ENCODE peak calls at places on chromosome 3, in seven cellular contexts. N, D, U, F, M, I and V are unnamed samples. For H3K4me1, the result is how much of the 10 kb centered on the place peaks cover.

GRCh38 chr3:78737988-78738387 is 1029.8 kb downstream of the ROBO1 start:
- DNase-seq in N (no peak), D (no peak), U (no peak), F (no peak), M (no peak), I (no peak), V (no peak)

GRCh38 chr3:67655364-67656121 is 1.1 kb upstream of the SUCLG2 start:
- DNase-seq in N (peak), D (no peak), U (peak), F (no peak), M (no peak), I (no peak), V (peak)

GRCh38 chr3:100419406-100419805 is 18.1 kb downstream of the LNP1 start:
- DNase-seq in N (no peak), D (no peak), U (no peak), F (no peak), M (no peak), I (no peak), V (no peak)

GRCh38 chr3:111745786-111746185 is 113.3 kb upstream of the PHLDB2 start:
- DNase-seq in N (no peak), D (no peak), U (no peak), F (no peak), M (no peak), I (no peak), V (no peak)

GRCh38 chr3:104598848-104599501 is 767.7 kb upstream of the ALCAM start:
- DNase-seq in N (no peak), D (no peak), U (no peak), F (no peak), M (no peak), I (no peak), V (no peak)

GRCh38 chr3:60578936-60579335 is 672.3 kb downstream of the FHIT start:
- DNase-seq in N (no peak), D (no peak), U (no peak), F (no peak), M (no peak), I (no peak), V (no peak)

GRCh38 chr3:106688463-106688862 is 688.8 kb upstream of the CCDC54 start:
- DNase-seq in N (no peak), D (no peak), U (no peak), F (no peak), M (no peak), I (peak), V (no peak)

GRCh38 chr3:53303957-53304356 is 43.4 kb downstream of the DCP1A start:
- DNase-seq in N (no peak), D (no peak), U (no peak), F (no peak), M (no peak), I (no peak), V (no peak)

GRCh38 chr3:57986261-57986660 is 22.0 kb upstream of the FLNB start:
- DNase-seq in N (no peak), D (no peak), U (no peak), F (no peak), M (no peak), I (no peak), V (no peak)

GRCh38 chr3:65569845-65570405 is 468.8 kb downstream of the MAGI1 start:
- DNase-seq in N (no peak), D (no peak), U (no peak), F (no peak), M (no peak), I (no peak), V (no peak)
- TF ChIP-seq CTCF in N (no peak), D (no peak), U (no peak), F (no peak), M (peak), I (no peak), V (no peak)

GRCh38 chr3:55486101-55486856 is 827 bp downstream of the WNT5A start:
- DNase-seq in N (peak), D (no peak), U (peak), F (peak), M (peak), I (peak), V (peak)
- H3K4me1 ChIP-seq in N (under half), D (under half), U (under half), F (under half), M (under half), I (under half), V (under half)

DNA sequence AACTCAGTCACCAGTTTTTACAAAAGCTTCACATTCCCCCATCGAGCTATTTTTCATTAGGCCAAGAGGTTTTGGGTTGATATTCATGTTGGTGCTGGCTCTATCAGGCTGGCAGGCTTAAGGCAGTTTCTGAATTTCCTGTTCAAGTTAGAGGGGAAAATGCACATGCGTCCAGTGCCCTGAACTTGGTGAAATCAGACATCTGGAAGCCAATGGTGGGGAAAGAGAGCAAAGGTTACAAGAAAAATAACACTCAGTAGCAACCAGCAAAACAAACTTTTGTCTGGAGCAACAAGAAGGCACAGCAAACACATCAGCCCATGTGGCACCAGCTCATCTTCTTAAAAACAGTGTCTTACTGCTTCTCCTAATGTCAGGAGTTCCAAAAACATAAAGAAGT is 155.6 kb upstream of the TSC22D2 start:
- DNase-seq in N (no peak), D (no peak), U (no peak), F (peak), M (no peak), I (no peak), V (no peak)
- H3K27ac ChIP-seq in N (no peak), D (peak), U (no peak), F (peak), M (no peak), I (no peak), V (peak)

GRCh38 chr3:70712449-70713082 is 400.1 kb upstream of the MDFIC2 start:
- DNase-seq in N (no peak), D (no peak), U (no peak), F (no peak), M (no peak), I (no peak), V (no peak)

GRCh38 chr3:70722018-70722417 is 409.6 kb upstream of the MDFIC2 start:
- DNase-seq in N (no peak), D (no peak), U (no peak), F (no peak), M (no peak), I (no peak), V (no peak)

DNA sequence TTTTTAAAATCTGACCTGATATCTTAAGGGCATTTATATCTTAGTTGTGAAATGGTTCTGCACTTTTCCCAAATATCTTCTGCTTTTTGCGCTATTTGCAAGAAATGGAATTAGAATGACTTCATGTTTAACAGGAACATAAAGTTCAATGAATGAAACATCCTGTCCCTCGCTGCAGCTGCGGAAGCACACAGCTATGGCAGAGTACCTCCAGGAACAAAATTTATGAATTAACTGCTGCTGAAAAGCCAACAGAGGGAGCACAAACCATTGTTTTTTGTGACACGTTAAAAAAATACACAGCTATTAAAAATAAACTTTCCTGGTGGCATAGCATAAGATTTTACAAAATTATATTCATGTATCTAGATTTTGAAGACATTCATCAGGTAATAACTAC is 404.4 kb upstream of the MDFIC2 start:
- DNase-seq in N (peak), D (no peak), U (peak), F (no peak), M (no peak), I (peak), V (no peak)
- TF ChIP-seq CTCF in N (peak), D (no peak), U (peak), F (no peak), M (no peak), I (peak), V (peak)